ENCODE peak calls at places on chromosomes 12 and 14, in ten cellular contexts. D, G, K, B, O, C, I, U, R and M are unnamed samples.

GRCh38 chr14:96095581-96096476 is 56.7 kb downstream of the C14orf132 start:
- DNase-seq in D (peak; percentile 82), G (peak; percentile 64), K (no peak), B (peak; percentile 86), O (no peak), C (peak; percentile 25), I (peak; percentile 43), U (no peak), R (no peak), M (no peak)

GRCh38 chr14:76484355-76484754 is 108.4 kb downstream of the ESRRB start:
- DNase-seq in D (no peak), G (no peak), K (no peak), B (no peak), O (no peak), C (no peak), I (peak; percentile 28), U (no peak), R (no peak), M (no peak)

GRCh38 chr14:104580961-104581360 is 1.4 kb downstream of the C14orf180 start:
- DNase-seq in D (no peak), G (peak; percentile 94), K (no peak), B (peak; percentile 16), O (no peak), C (no peak), I (no peak), U (no peak), R (no peak), M (no peak)

GRCh38 chr14:60346706-60347105 is 97.7 kb downstream of the PPM1A start:
- DNase-seq in D (no peak), G (no peak), K (no peak), B (no peak), O (no peak), C (no peak), I (no peak), U (no peak), R (no peak), M (peak; percentile 85)

GRCh38 chr14:53054457-53054856 is 98.7 kb downstream of the DDHD1 start:
- DNase-seq in D (peak; percentile 91), G (no peak), K (no peak), B (peak; percentile 12), O (no peak), C (no peak), I (no peak), U (no peak), R (no peak), M (no peak)

GRCh38 chr12:34297126-34297789 is 275.0 kb downstream of the ALG10 start:
- DNase-seq in D (no peak), G (no peak), K (no peak), B (no peak), O (no peak), C (no peak), I (no peak), U (no peak), R (no peak), M (no peak)

GRCh38 chr12:119686355-119686754 is 18.4 kb downstream of the PRKAB1 start:
- DNase-seq in D (no peak), G (peak; percentile 85), K (no peak), B (no peak), O (no peak), C (no peak), I (no peak), U (no peak), R (no peak), M (no peak)

GRCh38 chr12:20007331-20007730 is 361.0 kb upstream of the PDE3A start:
- DNase-seq in D (no peak), G (no peak), K (no peak), B (no peak), O (no peak), C (no peak), I (no peak), U (no peak), R (no peak), M (no peak)

GRCh38 chr12:85633491-85633890 is 202.7 kb downstream of the RASSF9 start:
- DNase-seq in D (no peak), G (no peak), K (no peak), B (no peak), O (no peak), C (no peak), I (no peak), U (no peak), R (no peak), M (no peak)

GRCh38 chr12:1213205-1213604 is 222.2 kb downstream of the ERC1 start:
- DNase-seq in D (no peak), G (no peak), K (no peak), B (no peak), O (no peak), C (no peak), I (no peak), U (no peak), R (no peak), M (no peak)

GRCh38 chr12:65824314-65824563 is at the start of gene HMGA2:
- DNase-seq in D (peak; percentile 88), G (no peak), K (no peak), B (no peak), O (no peak), C (no peak), I (no peak), U (no peak), R (no peak), M (no peak)
- H3K4me3 ChIP-seq in D (peak within 1 kb of the TSS; percentile 89), G (peak within 1 kb of the TSS; percentile 79), K (peak within 1 kb of the TSS; percentile 82), B (peak within 1 kb of the TSS; percentile 85), O (peak within 1 kb of the TSS; percentile 80), C (peak within 1 kb of the TSS; percentile 93), I (peak within 1 kb of the TSS; percentile 55), U (peak within 1 kb of the TSS; percentile 37), R (no peak within 1 kb of the TSS), M (peak within 1 kb of the TSS; percentile 15)

DNA sequence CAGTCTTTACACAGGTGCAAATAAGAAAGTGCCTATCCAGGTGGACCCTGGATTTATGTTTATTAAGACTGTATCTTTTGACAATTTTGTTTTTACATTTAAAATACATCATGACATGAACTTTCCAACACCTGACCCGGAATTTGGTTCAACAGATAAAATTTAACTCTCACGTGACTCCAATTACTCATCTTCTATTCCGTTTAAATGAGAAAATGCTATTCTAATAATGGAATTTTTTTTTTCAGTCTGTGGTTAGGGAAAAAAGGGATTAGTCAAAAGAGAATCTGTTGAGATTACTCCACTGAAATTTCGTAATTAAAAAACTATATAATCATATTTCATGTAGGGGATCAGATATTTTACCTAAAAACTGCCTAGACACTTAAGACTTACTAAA is 11.1 kb downstream of the VPS37B start:
- DNase-seq in D (peak; percentile 53), G (no peak), K (no peak), B (no peak), O (no peak), C (no peak), I (no peak), U (no peak), R (no peak), M (no peak)
- H3K4me3 ChIP-seq in D (no peak overlapping the region), G (no peak overlapping the region), K (no peak overlapping the region), B (no peak overlapping the region), O (no peak overlapping the region), C (no peak overlapping the region), I (no peak overlapping the region), U (no peak overlapping the region), R (no peak overlapping the region), M (no peak overlapping the region)

DNA sequence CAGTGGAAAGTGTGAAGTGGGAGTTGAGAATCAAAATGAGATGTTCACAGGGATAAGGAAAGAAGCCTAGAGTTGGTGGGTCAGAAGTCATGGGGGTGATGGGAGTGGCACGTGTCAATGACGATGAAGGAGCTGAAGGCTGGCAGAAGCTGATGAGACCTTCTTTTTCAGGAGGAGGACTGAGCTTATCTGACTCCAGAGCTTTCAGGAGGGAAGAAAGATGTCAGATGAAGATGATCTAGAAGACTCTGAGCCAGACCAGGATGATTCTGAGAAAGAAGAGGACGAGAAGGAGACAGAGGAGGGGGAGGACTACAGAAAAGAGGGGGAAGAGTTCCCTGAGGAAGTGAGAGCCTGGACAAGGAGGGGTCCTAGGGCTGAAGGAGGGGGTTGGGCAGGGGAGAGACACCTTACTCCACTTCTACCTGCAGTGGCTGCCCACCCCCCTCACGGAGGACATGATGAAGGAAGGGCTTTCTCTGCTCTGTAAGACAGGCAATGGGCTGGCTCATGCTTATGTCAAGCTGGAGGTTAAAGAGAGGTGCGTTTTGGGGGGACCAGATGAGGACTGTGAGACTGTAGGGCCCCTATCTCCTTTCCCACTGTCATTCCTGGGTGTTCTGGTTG is 905 bp downstream of the LRRC23 start:
- DNase-seq in D (no peak), G (no peak), K (no peak), B (no peak), O (no peak), C (no peak), I (no peak), U (no peak), R (no peak), M (no peak)
- H3K4me3 ChIP-seq in D (peak overlapping the region; percentile 91), G (peak overlapping the region; percentile 61), K (peak overlapping the region; percentile 81), B (peak overlapping the region; percentile 78), O (peak overlapping the region; percentile 83), C (peak overlapping the region; percentile 86), I (peak overlapping the region; percentile 67), U (peak overlapping the region; percentile 74), R (peak overlapping the region; percentile 75), M (peak overlapping the region; percentile 90)

DNA sequence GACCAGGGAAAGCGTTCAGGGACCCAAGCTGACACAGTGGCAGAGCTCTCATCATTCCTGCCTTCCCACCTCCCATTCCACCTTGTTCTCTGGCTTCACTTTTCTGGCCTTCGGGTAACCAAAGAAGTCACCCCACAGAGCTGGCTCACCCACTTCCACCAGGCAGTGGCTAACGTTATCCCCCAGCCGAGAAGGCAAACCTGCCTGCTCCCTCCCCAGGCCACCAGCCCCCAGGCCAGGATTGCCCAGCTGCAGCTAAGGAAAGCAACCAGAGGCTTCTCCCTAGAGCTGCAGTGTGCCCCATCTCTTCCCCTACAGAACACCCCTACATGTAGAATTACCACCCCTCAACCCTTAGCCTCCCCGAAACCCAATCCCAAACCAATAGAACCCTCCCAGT is 22.2 kb downstream of the CCDC88C start:
- DNase-seq in D (no peak), G (no peak), K (no peak), B (no peak), O (no peak), C (no peak), I (no peak), U (no peak), R (no peak), M (no peak)
- H3K4me3 ChIP-seq in D (no peak overlapping the region), G (no peak overlapping the region), K (no peak overlapping the region), B (no peak overlapping the region), O (peak overlapping the region; percentile 1), C (no peak overlapping the region), I (peak overlapping the region; percentile 20), U (no peak overlapping the region), R (no peak overlapping the region), M (no peak overlapping the region)

GRCh38 chr12:130958557-130959140 is 4.9 kb downstream of the ADGRD1 start:
- DNase-seq in D (no peak), G (no peak), K (no peak), B (no peak), O (no peak), C (no peak), I (no peak), U (no peak), R (no peak), M (no peak)
- H3K4me3 ChIP-seq in D (no peak overlapping the region), G (no peak overlapping the region), K (no peak overlapping the region), B (no peak overlapping the region), O (no peak overlapping the region), C (no peak overlapping the region), I (no peak overlapping the region), U (no peak overlapping the region), R (no peak overlapping the region), M (no peak overlapping the region)

DNA sequence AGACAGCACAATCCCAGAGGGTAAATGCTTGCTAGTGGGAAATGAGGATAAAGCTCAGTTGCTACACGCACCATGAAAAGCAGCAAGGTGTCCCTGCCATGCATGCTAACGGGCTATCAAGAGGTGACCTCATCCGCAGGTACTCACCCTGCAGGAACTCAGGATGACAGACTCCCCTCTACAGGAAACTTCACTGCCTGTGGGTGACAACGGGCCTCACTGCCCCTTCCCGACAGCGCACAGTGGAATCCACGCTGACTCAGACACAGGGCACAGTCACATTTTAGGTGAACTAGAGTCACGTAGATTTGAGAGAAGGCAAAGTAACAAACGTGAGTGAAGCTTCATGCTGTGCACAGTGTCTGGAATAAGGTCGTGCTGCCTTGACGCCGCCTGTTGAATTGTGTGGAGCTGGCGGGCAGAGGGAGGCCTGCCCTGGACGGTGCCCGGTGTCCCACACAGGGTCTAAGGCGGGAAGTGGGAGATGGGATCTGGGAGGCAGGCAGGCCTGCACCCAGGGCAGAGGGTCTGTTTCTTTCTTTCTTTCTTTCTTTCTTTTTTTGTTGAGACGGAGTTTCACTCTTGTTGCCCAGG is 331.8 kb downstream of the TMEM132D start:
- DNase-seq in D (no peak), G (no peak), K (no peak), B (no peak), O (no peak), C (no peak), I (no peak), U (no peak), R (no peak), M (no peak)
- H3K4me3 ChIP-seq in D (no peak overlapping the region), G (no peak overlapping the region), K (no peak overlapping the region), B (no peak overlapping the region), O (no peak overlapping the region), C (no peak overlapping the region), I (no peak overlapping the region), U (no peak overlapping the region), R (no peak overlapping the region), M (no peak overlapping the region)